ENCODE peak calls at places on chromosome 16, in five cellular contexts. One of them, this sample, is unnamed.

GRCh38 chr16:73191111-73192046 is 143.5 kb upstream of the ZFHX3 start:
- DNase-seq in foreskin fibroblast: no peak
- DNase-seq in kidney epithelial cell: no peak
- DNase-seq in HFFc6: no peak
- DNase-seq in AG04450: no peak
- DNase-seq in this sample: no peak

GRCh38 chr16:67441907-67442306 is 11.0 kb downstream of the HSD11B2 start:
- DNase-seq in HFFc6: no peak
- DNase-seq in kidney epithelial cell: no peak
- DNase-seq in foreskin fibroblast: no peak
- DNase-seq in AG04450: no peak
- DNase-seq in this sample: no peak

GRCh38 chr16:51636913-51637743 is 486.1 kb upstream of the SALL1 start:
- DNase-seq in kidney epithelial cell: no peak
- DNase-seq in foreskin fibroblast: peak
- DNase-seq in AG04450: no peak
- DNase-seq in HFFc6: peak
- DNase-seq in this sample: no peak

GRCh38 chr16:78705694-78706093 is 606.2 kb downstream of the WWOX start:
- DNase-seq in foreskin fibroblast: no peak
- DNase-seq in AG04450: no peak
- DNase-seq in kidney epithelial cell: no peak
- DNase-seq in HFFc6: no peak
- DNase-seq in this sample: peak

GRCh38 chr16:68086336-68086821 is 1.2 kb downstream of the NFATC3 start:
- DNase-seq in AG04450: no peak
- DNase-seq in foreskin fibroblast: peak
- DNase-seq in kidney epithelial cell: no peak
- DNase-seq in HFFc6: peak
- DNase-seq in this sample: no peak

GRCh38 chr16:80294172-80294571 is 246.6 kb upstream of the DYNLRB2 start:
- DNase-seq in foreskin fibroblast: no peak
- DNase-seq in AG04450: no peak
- DNase-seq in HFFc6: no peak
- DNase-seq in kidney epithelial cell: no peak
- DNase-seq in this sample: no peak

GRCh38 chr16:16996830-16997229 is 473.9 kb downstream of the XYLT1 start:
- DNase-seq in kidney epithelial cell: no peak
- DNase-seq in HFFc6: no peak
- DNase-seq in AG04450: no peak
- DNase-seq in foreskin fibroblast: no peak
- DNase-seq in this sample: no peak

GRCh38 chr16:74521691-74522090 is 85.2 kb downstream of the GLG1 start:
- DNase-seq in HFFc6: peak
- DNase-seq in foreskin fibroblast: peak
- DNase-seq in AG04450: no peak
- DNase-seq in kidney epithelial cell: peak
- DNase-seq in this sample: peak

GRCh38 chr16:89195521-89196171 is 4.7 kb downstream of the SLC22A31 start:
- DNase-seq in kidney epithelial cell: no peak
- DNase-seq in foreskin fibroblast: no peak
- DNase-seq in AG04450: no peak
- DNase-seq in HFFc6: no peak
- DNase-seq in this sample: no peak

GRCh38 chr16:10895053-10895946 is 18.3 kb downstream of the CIITA start:
- DNase-seq in HFFc6: no peak
- DNase-seq in foreskin fibroblast: peak
- DNase-seq in kidney epithelial cell: no peak
- DNase-seq in AG04450: no peak
- DNase-seq in this sample: no peak

GRCh38 chr16:79370736-79371135 is 229.8 kb downstream of the MAF start:
- DNase-seq in foreskin fibroblast: no peak
- DNase-seq in kidney epithelial cell: no peak
- DNase-seq in HFFc6: no peak
- DNase-seq in AG04450: no peak
- DNase-seq in this sample: no peak

GRCh38 chr16:57720142-57720575 is 15.4 kb upstream of the KATNB1 start:
- DNase-seq in AG04450: peak
- DNase-seq in foreskin fibroblast: peak
- DNase-seq in kidney epithelial cell: no peak
- DNase-seq in HFFc6: peak
- DNase-seq in this sample: peak

GRCh38 chr16:86485746-86486145 is 24.6 kb upstream of the FOXF1 start:
- DNase-seq in kidney epithelial cell: no peak
- DNase-seq in AG04450: no peak
- DNase-seq in foreskin fibroblast: no peak
- DNase-seq in HFFc6: no peak
- DNase-seq in this sample: no peak

GRCh38 chr16:68370921-68371651 is 60.3 kb downstream of the PRMT7 start:
- DNase-seq in AG04450: no peak
- DNase-seq in kidney epithelial cell: no peak
- DNase-seq in HFFc6: no peak
- DNase-seq in foreskin fibroblast: no peak
- DNase-seq in this sample: no peak

GRCh38 chr16:21950782-21951521 is 2.2 kb upstream of the UQCRC2 start:
- DNase-seq in kidney epithelial cell: no peak
- DNase-seq in foreskin fibroblast: peak
- DNase-seq in AG04450: no peak
- DNase-seq in HFFc6: peak
- DNase-seq in this sample: no peak

GRCh38 chr16:90027611-90028010 is 8.4 kb upstream of the DBNDD1 start:
- DNase-seq in kidney epithelial cell: no peak
- DNase-seq in AG04450: no peak
- DNase-seq in HFFc6: no peak
- DNase-seq in foreskin fibroblast: no peak
- DNase-seq in this sample: no peak

GRCh38 chr16:50744911-50745310 is 3.0 kb downstream of the CYLD start:
- DNase-seq in HFFc6: peak
- DNase-seq in foreskin fibroblast: no peak
- DNase-seq in AG04450: no peak
- DNase-seq in kidney epithelial cell: no peak
- DNase-seq in this sample: no peak

GRCh38 chr16:50675686-50676610 is 5.2 kb downstream of the SNX20 start:
- DNase-seq in kidney epithelial cell: no peak
- DNase-seq in HFFc6: no peak
- DNase-seq in foreskin fibroblast: no peak
- DNase-seq in AG04450: no peak
- DNase-seq in this sample: no peak

GRCh38 chr16:73308776-73309175 is 260.8 kb upstream of the ZFHX3 start:
- DNase-seq in kidney epithelial cell: no peak
- DNase-seq in foreskin fibroblast: no peak
- DNase-seq in AG04450: no peak
- DNase-seq in HFFc6: no peak
- DNase-seq in this sample: no peak

GRCh38 chr16:66878067-66878466 is 2.2 kb upstream of the PDP2 start:
- DNase-seq in foreskin fibroblast: no peak
- DNase-seq in kidney epithelial cell: no peak
- DNase-seq in HFFc6: no peak
- DNase-seq in AG04450: no peak
- DNase-seq in this sample: no peak

GRCh38 chr16:72228014-72228413 is 56.1 kb upstream of the PMFBP1 start:
- DNase-seq in HFFc6: no peak
- DNase-seq in foreskin fibroblast: no peak
- DNase-seq in kidney epithelial cell: no peak
- DNase-seq in AG04450: no peak
- DNase-seq in this sample: no peak

GRCh38 chr16:56269824-56270684 is 78.8 kb downstream of the GNAO1 start:
- DNase-seq in kidney epithelial cell: no peak
- DNase-seq in foreskin fibroblast: no peak
- DNase-seq in AG04450: peak
- DNase-seq in HFFc6: peak
- DNase-seq in this sample: no peak

GRCh38 chr16:87762071-87762571 is 3.7 kb downstream of the KLHDC4 start:
- DNase-seq in foreskin fibroblast: no peak
- DNase-seq in AG04450: no peak
- DNase-seq in HFFc6: no peak
- DNase-seq in kidney epithelial cell: no peak
- DNase-seq in this sample: no peak

GRCh38 chr16:67431077-67431804 is at the start of gene HSD11B2:
- DNase-seq in AG04450: no peak
- DNase-seq in foreskin fibroblast: peak
- DNase-seq in kidney epithelial cell: no peak
- DNase-seq in HFFc6: peak
- DNase-seq in this sample: no peak

GRCh38 chr16:23947838-23948237 is 112.1 kb downstream of the PRKCB start:
- DNase-seq in foreskin fibroblast: no peak
- DNase-seq in kidney epithelial cell: no peak
- DNase-seq in AG04450: no peak
- DNase-seq in HFFc6: no peak
- DNase-seq in this sample: no peak

GRCh38 chr16:89902980-89903379 is 15.7 kb upstream of the MC1R start:
- DNase-seq in HFFc6: no peak
- DNase-seq in AG04450: no peak
- DNase-seq in foreskin fibroblast: no peak
- DNase-seq in kidney epithelial cell: no peak
- DNase-seq in this sample: no peak

GRCh38 chr16:11524098-11524760 is 62.5 kb downstream of the LITAF start:
- DNase-seq in AG04450: no peak
- DNase-seq in HFFc6: peak
- DNase-seq in foreskin fibroblast: no peak
- DNase-seq in kidney epithelial cell: no peak
- DNase-seq in this sample: no peak

GRCh38 chr16:85649978-85650863 is 37.1 kb downstream of the GSE1 start:
- DNase-seq in foreskin fibroblast: no peak
- DNase-seq in HFFc6: no peak
- DNase-seq in AG04450: no peak
- DNase-seq in kidney epithelial cell: no peak
- DNase-seq in this sample: no peak

DNA sequence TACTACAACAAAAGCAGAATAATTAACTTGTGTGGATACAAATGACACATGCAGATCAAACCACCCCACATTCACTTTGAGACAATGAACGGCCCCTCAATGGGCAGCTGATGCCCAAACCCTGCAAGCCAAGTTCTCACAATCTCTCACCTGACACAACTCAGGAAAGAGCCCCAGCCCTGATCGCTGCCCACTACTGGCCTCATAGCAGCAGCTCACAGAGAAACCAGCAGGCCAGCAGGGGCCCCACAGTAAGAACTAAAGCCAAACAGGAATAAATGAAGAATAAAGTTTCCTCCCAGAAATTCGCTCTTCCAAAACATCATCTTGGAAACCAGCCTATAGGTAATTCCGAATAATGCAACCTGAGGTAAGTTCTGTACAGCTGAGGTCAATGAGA is 7.7 kb downstream of the AKTIP start:
- DNase-seq in AG04450: no peak
- DNase-seq in HFFc6: no peak
- DNase-seq in foreskin fibroblast: no peak
- DNase-seq in kidney epithelial cell: no peak
- DNase-seq in this sample: no peak
- TF ChIP-seq CTCF in AG04450: no peak
- TF ChIP-seq CTCF in HFFc6: peak
- TF ChIP-seq CTCF in foreskin fibroblast: peak
- TF ChIP-seq CTCF in kidney epithelial cell: peak
- TF ChIP-seq CTCF in this sample: peak

GRCh38 chr16:25135239-25135878 is 23.8 kb downstream of the LCMT1 start:
- DNase-seq in AG04450: peak
- DNase-seq in HFFc6: peak
- DNase-seq in kidney epithelial cell: no peak
- DNase-seq in foreskin fibroblast: peak
- DNase-seq in this sample: peak
- TF ChIP-seq CTCF in AG04450: peak
- TF ChIP-seq CTCF in HFFc6: peak
- TF ChIP-seq CTCF in kidney epithelial cell: peak
- TF ChIP-seq CTCF in foreskin fibroblast: peak
- TF ChIP-seq CTCF in this sample: peak

GRCh38 chr16:54432481-54433229 is 146.1 kb upstream of the IRX3 start:
- DNase-seq in kidney epithelial cell: no peak
- DNase-seq in foreskin fibroblast: no peak
- DNase-seq in HFFc6: no peak
- DNase-seq in AG04450: no peak
- DNase-seq in this sample: no peak
- TF ChIP-seq CTCF in kidney epithelial cell: peak
- TF ChIP-seq CTCF in foreskin fibroblast: no peak
- TF ChIP-seq CTCF in HFFc6: peak
- TF ChIP-seq CTCF in AG04450: no peak
- TF ChIP-seq CTCF in this sample: no peak

DNA sequence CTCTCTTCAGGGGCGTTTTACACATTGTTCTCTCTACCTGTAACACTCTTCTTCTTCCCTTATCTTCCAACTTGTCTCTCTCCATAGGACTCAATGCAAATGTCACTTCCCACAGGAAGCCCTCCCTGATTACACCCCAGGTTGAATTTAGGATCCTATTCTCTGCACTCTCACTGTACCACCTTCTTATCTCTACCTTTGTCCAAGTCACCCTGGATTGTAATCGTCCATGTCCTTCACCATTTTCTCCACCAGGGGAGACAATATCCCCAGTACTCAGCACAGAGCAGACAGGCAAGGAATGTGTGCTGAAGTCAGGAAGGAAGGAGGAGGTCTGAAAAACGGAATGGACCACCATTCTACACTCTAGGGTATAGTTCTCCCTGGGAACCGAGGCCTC is 14.1 kb downstream of the C16orf82 start:
- DNase-seq in kidney epithelial cell: no peak
- DNase-seq in HFFc6: peak
- DNase-seq in AG04450: no peak
- DNase-seq in foreskin fibroblast: no peak
- DNase-seq in this sample: no peak
- TF ChIP-seq CTCF in kidney epithelial cell: peak
- TF ChIP-seq CTCF in HFFc6: peak
- TF ChIP-seq CTCF in AG04450: peak
- TF ChIP-seq CTCF in foreskin fibroblast: peak
- TF ChIP-seq CTCF in this sample: peak

DNA sequence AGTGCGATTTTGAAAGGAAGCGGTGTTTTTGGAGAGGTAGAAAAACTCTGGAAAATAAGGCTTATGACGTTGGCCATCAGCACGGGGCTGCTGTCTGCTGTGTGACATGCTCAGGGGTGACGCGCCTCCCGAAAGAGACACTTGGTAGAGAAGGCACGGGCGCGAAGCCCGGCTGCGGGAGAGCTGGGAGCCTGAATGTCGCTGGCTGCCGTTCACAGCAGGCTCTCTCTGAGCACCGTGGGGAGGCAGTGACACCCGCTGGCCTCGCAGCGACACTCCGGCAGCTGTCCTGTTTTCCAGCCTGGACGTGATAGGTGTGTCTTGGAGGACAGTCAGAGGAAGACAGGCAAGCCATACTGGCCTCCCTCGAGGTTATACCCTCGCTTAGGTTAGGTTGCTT is 759.1 kb upstream of the RBFOX1 start:
- DNase-seq in HFFc6: no peak
- DNase-seq in AG04450: no peak
- DNase-seq in kidney epithelial cell: no peak
- DNase-seq in foreskin fibroblast: no peak
- DNase-seq in this sample: no peak
- TF ChIP-seq CTCF in HFFc6: no peak
- TF ChIP-seq CTCF in AG04450: no peak
- TF ChIP-seq CTCF in kidney epithelial cell: no peak
- TF ChIP-seq CTCF in foreskin fibroblast: no peak
- TF ChIP-seq CTCF in this sample: no peak

This sample was measured in HFF-Myc.